ENCODE peak calls at places on chromosomes 11 and 22, in four cellular contexts. One of them, this sample, is unnamed.

GRCh38 chr11:27397619-27398412 is 34.8 kb upstream of the CCDC34 start:
- DNase-seq in K562: peak
- DNase-seq in GM12878: no peak
- DNase-seq in HepG2: no peak
- DNase-seq in this sample: no peak

GRCh38 chr11:113415343-113415742 is 27.8 kb downstream of the ANKK1 start:
- DNase-seq in GM12878: no peak
- DNase-seq in K562: no peak
- DNase-seq in HepG2: no peak
- DNase-seq in this sample: no peak

GRCh38 chr11:27909386-27909785 is 198.6 kb downstream of the KIF18A start:
- DNase-seq in HepG2: no peak
- DNase-seq in K562: peak
- DNase-seq in GM12878: no peak
- DNase-seq in this sample: no peak

GRCh38 chr11:64643258-64643881 is 52.4 kb downstream of the SLC22A12 start:
- DNase-seq in HepG2: no peak
- DNase-seq in K562: peak
- DNase-seq in GM12878: no peak
- DNase-seq in this sample: no peak

GRCh38 chr22:50061141-50061823 is 3.2 kb upstream of the TTLL8 start:
- DNase-seq in K562: no peak
- DNase-seq in HepG2: no peak
- DNase-seq in GM12878: no peak
- DNase-seq in this sample: no peak

GRCh38 chr11:109033627-109034340 is 368.9 kb downstream of the DDX10 start:
- DNase-seq in GM12878: no peak
- DNase-seq in K562: no peak
- DNase-seq in HepG2: no peak
- DNase-seq in this sample: no peak

GRCh38 chr11:93921695-93922468 is 71.5 kb upstream of the VSTM5 start:
- DNase-seq in GM12878: peak
- DNase-seq in K562: peak
- DNase-seq in HepG2: peak
- DNase-seq in this sample: peak

GRCh38 chr11:113874096-113874919 is 1.1 kb downstream of the USP28 start:
- DNase-seq in GM12878: no peak
- DNase-seq in K562: peak
- DNase-seq in HepG2: no peak
- DNase-seq in this sample: no peak

GRCh38 chr11:35146074-35146521 is 7.1 kb downstream of the CD44 start:
- DNase-seq in HepG2: no peak
- DNase-seq in K562: no peak
- DNase-seq in GM12878: peak
- DNase-seq in this sample: no peak

GRCh38 chr22:35894937-35895708 is 133.5 kb downstream of the RBFOX2 start:
- DNase-seq in HepG2: no peak
- DNase-seq in K562: no peak
- DNase-seq in GM12878: no peak
- DNase-seq in this sample: no peak

GRCh38 chr22:31179345-31179744 is 19.4 kb downstream of the RNF185 start:
- DNase-seq in K562: no peak
- DNase-seq in GM12878: no peak
- DNase-seq in HepG2: peak
- DNase-seq in this sample: no peak

GRCh38 chr11:65968600-65969482 is 7.3 kb downstream of the SART1 start:
- DNase-seq in GM12878: no peak
- DNase-seq in K562: no peak
- DNase-seq in HepG2: no peak
- DNase-seq in this sample: no peak

GRCh38 chr11:58801302-58801701 is 43.2 kb downstream of the GLYATL2 start:
- DNase-seq in K562: no peak
- DNase-seq in HepG2: no peak
- DNase-seq in GM12878: no peak
- DNase-seq in this sample: no peak

GRCh38 chr11:7385532-7385931 is 99.8 kb upstream of the OLFML1 start:
- DNase-seq in GM12878: no peak
- DNase-seq in HepG2: no peak
- DNase-seq in K562: no peak
- DNase-seq in this sample: no peak

GRCh38 chr11:47161134-47161854 is 15.4 kb downstream of the ARFGAP2 start:
- DNase-seq in K562: peak
- DNase-seq in GM12878: no peak
- DNase-seq in HepG2: peak
- DNase-seq in this sample: peak

GRCh38 chr11:65546217-65546958 is 11.8 kb downstream of the LTBP3 start:
- DNase-seq in GM12878: no peak
- DNase-seq in HepG2: peak
- DNase-seq in K562: peak
- DNase-seq in this sample: peak

GRCh38 chr11:68340784-68341556 is 28.6 kb downstream of the LRP5 start:
- DNase-seq in HepG2: no peak
- DNase-seq in GM12878: peak
- DNase-seq in K562: no peak
- DNase-seq in this sample: no peak

GRCh38 chr11:7056828-7057513 is 31.8 kb upstream of the RBMXL2 start:
- DNase-seq in HepG2: no peak
- DNase-seq in K562: no peak
- DNase-seq in GM12878: no peak
- DNase-seq in this sample: no peak

GRCh38 chr22:47034905-47035419 is 272.5 kb downstream of the TBC1D22A start:
- DNase-seq in HepG2: no peak
- DNase-seq in K562: no peak
- DNase-seq in GM12878: no peak
- DNase-seq in this sample: no peak

GRCh38 chr22:33772793-33773192 is 147.5 kb downstream of the LARGE1 start:
- DNase-seq in HepG2: no peak
- DNase-seq in GM12878: no peak
- DNase-seq in K562: no peak
- DNase-seq in this sample: no peak

GRCh38 chr11:117618273-117618672 is 178.7 kb downstream of the DSCAML1 start:
- DNase-seq in GM12878: no peak
- DNase-seq in HepG2: no peak
- DNase-seq in K562: no peak
- DNase-seq in this sample: no peak

GRCh38 chr11:23903044-23903704 is 593.7 kb upstream of the LUZP2 start:
- DNase-seq in GM12878: no peak
- DNase-seq in HepG2: peak
- DNase-seq in K562: no peak
- DNase-seq in this sample: no peak

GRCh38 chr22:42326786-42327185 is 56.3 kb upstream of the TCF20 start:
- DNase-seq in GM12878: no peak
- DNase-seq in K562: no peak
- DNase-seq in HepG2: no peak
- DNase-seq in this sample: no peak
- TF ChIP-seq CREB1 in GM12878: no peak
- TF ChIP-seq CREB1 in K562: no peak
- TF ChIP-seq CREB1 in HepG2: no peak
- TF ChIP-seq CREB1 in this sample: no peak

DNA sequence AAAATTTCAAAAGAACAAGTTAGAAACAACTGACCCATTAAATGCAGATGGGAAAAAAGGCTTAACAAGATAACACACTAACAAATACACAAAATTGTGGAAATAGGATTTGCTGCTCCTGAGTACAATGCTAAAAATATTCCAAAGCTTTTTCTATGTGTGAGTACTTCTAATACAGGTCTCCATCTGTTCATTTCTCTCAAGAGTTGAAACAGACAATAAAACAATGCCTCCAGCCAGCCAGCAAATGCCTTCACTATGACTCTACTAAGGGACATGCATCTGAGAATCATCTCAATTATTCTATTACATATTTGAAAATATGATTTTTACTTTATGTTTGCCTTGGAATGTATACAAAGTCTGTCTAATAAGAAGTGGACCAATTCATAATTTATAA is 119.0 kb downstream of the CADM1 start:
- DNase-seq in HepG2: no peak
- DNase-seq in K562: no peak
- DNase-seq in GM12878: no peak
- DNase-seq in this sample: no peak
- TF ChIP-seq KDM1A in HepG2: no peak
- TF ChIP-seq KDM1A in K562: no peak
- TF ChIP-seq KDM1A in GM12878: no peak
- TF ChIP-seq KDM1A in this sample: no peak

GRCh38 chr11:132205006-132205405 is 834.6 kb downstream of the NTM start:
- DNase-seq in HepG2: no peak
- DNase-seq in GM12878: no peak
- DNase-seq in K562: no peak
- DNase-seq in this sample: no peak

GRCh38 chr11:132202621-132203020 is 832.2 kb downstream of the NTM start:
- DNase-seq in K562: no peak
- DNase-seq in HepG2: no peak
- DNase-seq in GM12878: no peak
- DNase-seq in this sample: no peak

GRCh38 chr11:132205496-132205895 is 835.1 kb downstream of the NTM start:
- DNase-seq in K562: no peak
- DNase-seq in HepG2: no peak
- DNase-seq in GM12878: no peak
- DNase-seq in this sample: no peak

GRCh38 chr11:132196928-132197327 is 826.5 kb downstream of the NTM start:
- DNase-seq in GM12878: no peak
- DNase-seq in K562: no peak
- DNase-seq in HepG2: no peak
- DNase-seq in this sample: no peak

DNA sequence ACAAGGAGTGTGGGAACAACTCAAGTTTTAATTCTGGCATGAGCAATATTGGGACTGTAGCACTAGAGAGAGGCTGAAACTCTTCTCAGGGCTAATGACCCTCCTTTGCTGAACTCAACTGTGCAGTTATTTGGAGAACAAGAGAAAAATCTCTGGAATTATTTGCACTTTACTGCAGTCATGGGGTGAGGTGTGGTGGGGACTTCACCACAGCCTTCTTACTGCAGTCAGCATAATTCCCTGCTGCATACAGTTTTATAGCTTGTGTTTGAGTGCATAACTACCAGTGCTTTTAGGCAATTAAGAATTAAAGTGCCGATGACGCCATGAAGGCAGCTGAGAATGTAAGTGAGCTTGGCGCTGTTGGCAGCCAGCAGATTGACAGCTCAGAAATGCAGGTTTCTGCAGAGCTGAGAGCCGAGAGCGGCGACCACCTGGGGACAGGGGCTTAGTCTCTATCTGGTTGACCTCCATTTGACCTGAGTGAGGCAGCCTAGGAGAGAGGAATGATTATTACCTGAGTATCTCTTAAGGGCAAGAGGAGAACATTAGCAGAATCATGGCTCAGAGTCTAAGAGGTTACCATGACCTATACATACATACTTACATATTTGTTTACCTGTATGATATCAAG is 830.0 kb downstream of the NTM start:
- DNase-seq in HepG2: no peak
- DNase-seq in K562: no peak
- DNase-seq in GM12878: no peak
- DNase-seq in this sample: no peak
- TF ChIP-seq BRCA1 in HepG2: no peak
- TF ChIP-seq BRCA1 in K562: no peak
- TF ChIP-seq BRCA1 in GM12878: no peak
- TF ChIP-seq BRCA1 in this sample: no peak

DNA sequence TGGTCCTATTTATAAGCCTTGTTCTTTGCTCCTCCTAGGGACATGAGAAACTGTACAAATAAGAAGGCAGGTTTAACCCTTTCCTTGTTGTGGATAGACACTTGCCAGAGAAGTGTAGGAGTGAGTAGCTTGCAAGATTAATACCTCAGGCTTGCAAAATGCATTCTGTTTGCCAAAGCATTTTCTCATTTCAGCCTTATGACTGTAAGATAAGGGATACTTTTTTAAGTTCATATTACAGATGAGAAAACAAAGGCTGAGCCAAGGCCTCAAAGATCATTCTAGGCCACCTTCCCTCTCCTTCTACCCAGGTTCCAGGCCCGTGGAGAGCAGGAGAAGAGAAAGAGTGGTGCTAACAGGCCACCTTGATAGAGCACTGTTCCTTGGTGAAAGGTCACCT is 46.8 kb downstream of the TRIM29 start:
- DNase-seq in HepG2: no peak
- DNase-seq in K562: no peak
- DNase-seq in GM12878: no peak
- DNase-seq in this sample: no peak
- TF ChIP-seq CREB1 in HepG2: no peak
- TF ChIP-seq CREB1 in K562: no peak
- TF ChIP-seq CREB1 in GM12878: no peak
- TF ChIP-seq CREB1 in this sample: no peak

DNA sequence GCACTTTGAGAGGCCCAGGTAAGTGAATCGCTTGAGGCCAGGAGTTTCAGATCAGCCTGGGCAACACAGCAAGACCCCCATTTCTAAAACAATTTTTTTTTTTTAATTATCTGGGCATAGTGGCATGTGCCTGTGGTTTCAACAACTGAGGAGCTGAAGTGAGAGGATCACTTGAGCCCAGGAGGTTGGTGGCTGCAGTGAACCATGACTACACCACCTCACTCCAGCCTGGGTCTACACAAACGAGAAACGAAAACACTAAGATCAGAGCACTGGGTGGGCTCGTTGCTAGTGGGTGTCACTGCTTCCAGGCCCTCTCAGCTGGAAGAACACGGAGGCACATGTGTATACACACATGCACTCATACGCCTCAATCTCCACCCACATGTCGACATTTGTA is 4.1 kb upstream of the MOB2 start:
- DNase-seq in GM12878: no peak
- DNase-seq in HepG2: no peak
- DNase-seq in K562: no peak
- DNase-seq in this sample: no peak
- TF ChIP-seq KDM1A in GM12878: no peak
- TF ChIP-seq KDM1A in HepG2: no peak
- TF ChIP-seq KDM1A in K562: no peak
- TF ChIP-seq KDM1A in this sample: no peak